ENCODE peak calls at places on chromosomes 1 and 21, in six cellular contexts. S is activated T-helper 9 cell treated with anti-CD3 and anti-CD28 coated beads, Interleukin-2, amount 50 U/mL, for 16 hours; G is GM20000; N is colonic mucosa; K is T-helper 17 cell; H is NCI-H1930. A is an unnamed sample.

GRCh38 chr1:246800800-246801199 is 76.6 kb downstream of the SCCPDH start:
- DNase-seq in G (no peak), N (no peak), K (no peak), S (no peak), H (no peak), A (no peak)

GRCh38 chr1:4397196-4397595 is 257.2 kb upstream of the AJAP1 start:
- DNase-seq in G (no peak), H (no peak), K (no peak), N (no peak), S (no peak), A (no peak)

GRCh38 chr1:219385786-219386427 is 212.2 kb downstream of the LYPLAL1 start:
- DNase-seq in H (peak; percentile 39), S (no peak), N (peak; percentile 28), K (no peak), G (peak; percentile 59), A (no peak)

GRCh38 chr1:201143726-201144635 is 10.3 kb downstream of the TMEM9 start:
- DNase-seq in S (no peak), N (no peak), H (no peak), G (no peak), K (no peak), A (no peak)

GRCh38 chr1:150072959-150073358 is 5.4 kb downstream of the VPS45 start:
- DNase-seq in H (no peak), K (no peak), N (no peak), G (peak; percentile 19), S (no peak), A (no peak)

GRCh38 chr1:18970358-18970757 is 13.9 kb upstream of the IFFO2 start:
- DNase-seq in H (no peak), N (no peak), G (no peak), S (no peak), K (no peak), A (no peak)

GRCh38 chr1:4375812-4376211 is 278.6 kb upstream of the AJAP1 start:
- DNase-seq in K (no peak), S (no peak), H (no peak), N (no peak), G (no peak), A (no peak)

GRCh38 chr1:15137807-15138206 is 15.7 kb upstream of the TMEM51 start:
- DNase-seq in S (no peak), N (no peak), G (no peak), H (no peak), K (no peak), A (no peak)

GRCh38 chr1:54808443-54809207 is 7.5 kb upstream of the TTC22 start:
- DNase-seq in G (no peak), H (no peak), N (no peak), K (no peak), S (no peak), A (peak; percentile 7)

GRCh38 chr1:230207598-230207997 is 140.6 kb downstream of the GALNT2 start:
- DNase-seq in H (no peak), S (no peak), G (no peak), K (no peak), N (peak; percentile 13), A (no peak)

GRCh38 chr1:205229399-205229861 is 1.7 kb downstream of the TMCC2 start:
- DNase-seq in S (peak; percentile 43), G (peak; percentile 88), K (peak; percentile 29), N (peak; percentile 60), H (peak; percentile 15), A (no peak)

GRCh38 chr1:199836430-199836829 is 191.1 kb upstream of the NR5A2 start:
- DNase-seq in H (no peak), K (no peak), G (no peak), N (no peak), S (no peak), A (no peak)

GRCh38 chr1:115764541-115764940 is 4.0 kb downstream of the CASQ2 start:
- DNase-seq in G (no peak), S (no peak), K (no peak), N (peak; percentile 28), H (no peak), A (no peak)

GRCh38 chr1:7785108-7785507 is 1.0 kb downstream of the PER3 start:
- DNase-seq in H (no peak), N (no peak), S (no peak), K (no peak), G (no peak), A (no peak)

GRCh38 chr21:42302292-42302650 is 12.9 kb downstream of the TFF3 start:
- DNase-seq in N (no peak), G (no peak), K (no peak), H (no peak), S (no peak), A (no peak)

GRCh38 chr1:235972316-235973090 is 92.4 kb downstream of the NID1 start:
- DNase-seq in K (no peak), H (no peak), S (no peak), N (no peak), G (peak; percentile 34), A (no peak)

GRCh38 chr21:15421947-15422346 is 307.8 kb upstream of the USP25 start:
- DNase-seq in G (peak; percentile 8), N (no peak), K (no peak), S (no peak), H (no peak), A (no peak)

GRCh38 chr1:12076425-12077005 is 13.4 kb downstream of the TNFRSF8 start:
- DNase-seq in N (no peak), H (no peak), G (no peak), S (no peak), K (no peak), A (no peak)

GRCh38 chr1:46757256-46757955 is 38.5 kb upstream of the EFCAB14 start:
- DNase-seq in S (no peak), N (no peak), K (no peak), G (no peak), H (no peak), A (peak; percentile 82)

GRCh38 chr21:39874759-39875158 is 7.5 kb downstream of the PCP4 start:
- DNase-seq in H (no peak), G (no peak), K (no peak), N (no peak), S (no peak), A (no peak)

GRCh38 chr1:196180847-196181593 is 427.2 kb downstream of the KCNT2 start:
- DNase-seq in H (no peak), N (no peak), G (no peak), K (no peak), S (no peak), A (no peak)

GRCh38 chr1:185680453-185680852 is 53.7 kb upstream of the HMCN1 start:
- DNase-seq in G (no peak), S (no peak), K (no peak), N (no peak), H (no peak), A (no peak)

GRCh38 chr1:87240661-87241285 is 87.9 kb upstream of the LMO4 start:
- DNase-seq in S (no peak), K (no peak), N (no peak), G (no peak), H (no peak), A (no peak)

GRCh38 chr1:172487550-172487949 is 43.7 kb upstream of the PIGC start:
- DNase-seq in S (no peak), G (no peak), H (no peak), K (no peak), N (no peak), A (no peak)

GRCh38 chr1:212446333-212446732 is 13.6 kb downstream of the NENF start:
- DNase-seq in H (no peak), G (no peak), N (no peak), K (no peak), S (no peak), A (no peak)

GRCh38 chr1:30273456-30273855 is 449.9 kb downstream of the MATN1 start:
- DNase-seq in G (no peak), H (no peak), S (no peak), K (no peak), N (no peak), A (no peak)

GRCh38 chr1:145995964-145996432 is 381 bp downstream of the TXNIP start:
- DNase-seq in S (no peak), H (no peak), K (no peak), N (no peak), G (no peak), A (no peak)

GRCh38 chr1:44646276-44646675 is 28.0 kb downstream of the TMEM53 start:
- DNase-seq in H (no peak), S (no peak), K (no peak), N (no peak), G (no peak), A (no peak)

GRCh38 chr1:209076688-209077087 is 506.8 kb upstream of the CAMK1G start:
- DNase-seq in K (no peak), S (no peak), H (no peak), G (peak; percentile 22), N (no peak), A (no peak)

GRCh38 chr1:70353641-70354331 is 736 bp downstream of the ANKRD13C start:
- DNase-seq in G (peak; percentile 15), N (peak; percentile 56), S (no peak), K (no peak), H (no peak), A (peak; percentile 49)

A was measured in upper lobe of left lung.